ENCODE peak calls at places on chromosome 21, in seven cellular contexts. One of them, this sample, is unnamed. For H3K4me1, the result is how much of the 10 kb centered on the place peaks cover.

GRCh38 chr21:38756746-38757145 is 49.0 kb upstream of the ETS2 start:
- ATAC-seq in GM12878: no peak
- ATAC-seq in K562: no peak
- ATAC-seq in HepG2: no peak
- ATAC-seq in upper lobe of left lung: no peak
- ATAC-seq in HCT116: no peak
- ATAC-seq in Panc1: no peak
- ATAC-seq in this sample: no peak

GRCh38 chr21:24011087-24011486 is 1596.2 kb downstream of the MRPL39 start:
- ATAC-seq in GM12878: no peak
- ATAC-seq in K562: no peak
- ATAC-seq in HepG2: no peak
- ATAC-seq in upper lobe of left lung: peak
- ATAC-seq in HCT116: no peak
- ATAC-seq in Panc1: no peak
- ATAC-seq in this sample: no peak

GRCh38 chr21:38927776-38928175 is 122.0 kb downstream of the ETS2 start:
- ATAC-seq in GM12878: no peak
- ATAC-seq in K562: no peak
- ATAC-seq in HepG2: no peak
- ATAC-seq in upper lobe of left lung: no peak
- ATAC-seq in HCT116: no peak
- ATAC-seq in Panc1: no peak
- ATAC-seq in this sample: no peak

GRCh38 chr21:31282095-31282709 is 61.9 kb downstream of the TIAM1 start:
- ATAC-seq in GM12878: no peak
- ATAC-seq in K562: peak
- ATAC-seq in HepG2: no peak
- ATAC-seq in upper lobe of left lung: peak
- ATAC-seq in HCT116: peak
- ATAC-seq in Panc1: no peak
- ATAC-seq in this sample: peak

GRCh38 chr21:39126486-39126806 is 56.8 kb downstream of the PSMG1 start:
- ATAC-seq in GM12878: no peak
- ATAC-seq in K562: peak
- ATAC-seq in HepG2: peak
- ATAC-seq in upper lobe of left lung: no peak
- ATAC-seq in HCT116: peak
- ATAC-seq in Panc1: peak
- ATAC-seq in this sample: no peak

GRCh38 chr21:20997308-20997632 is 939 bp upstream of the NCAM2 start:
- ATAC-seq in GM12878: no peak
- ATAC-seq in K562: peak
- ATAC-seq in HepG2: peak
- ATAC-seq in upper lobe of left lung: peak
- ATAC-seq in HCT116: no peak
- ATAC-seq in Panc1: no peak
- ATAC-seq in this sample: no peak

GRCh38 chr21:18164933-18165332 is 79.7 kb upstream of the CHODL start:
- ATAC-seq in GM12878: no peak
- ATAC-seq in K562: no peak
- ATAC-seq in HepG2: peak
- ATAC-seq in upper lobe of left lung: no peak
- ATAC-seq in HCT116: no peak
- ATAC-seq in Panc1: no peak
- ATAC-seq in this sample: no peak

GRCh38 chr21:8989883-8990325 is 1531.5 kb upstream of the TPTE start:
- ATAC-seq in GM12878: no peak
- ATAC-seq in K562: peak
- ATAC-seq in HepG2: peak
- ATAC-seq in upper lobe of left lung: peak
- ATAC-seq in HCT116: peak
- ATAC-seq in Panc1: peak
- ATAC-seq in this sample: no peak

GRCh38 chr21:31526040-31526439 is 133.5 kb upstream of the SOD1 start:
- ATAC-seq in GM12878: no peak
- ATAC-seq in K562: no peak
- ATAC-seq in HepG2: no peak
- ATAC-seq in upper lobe of left lung: no peak
- ATAC-seq in HCT116: peak
- ATAC-seq in Panc1: no peak
- ATAC-seq in this sample: no peak

DNA sequence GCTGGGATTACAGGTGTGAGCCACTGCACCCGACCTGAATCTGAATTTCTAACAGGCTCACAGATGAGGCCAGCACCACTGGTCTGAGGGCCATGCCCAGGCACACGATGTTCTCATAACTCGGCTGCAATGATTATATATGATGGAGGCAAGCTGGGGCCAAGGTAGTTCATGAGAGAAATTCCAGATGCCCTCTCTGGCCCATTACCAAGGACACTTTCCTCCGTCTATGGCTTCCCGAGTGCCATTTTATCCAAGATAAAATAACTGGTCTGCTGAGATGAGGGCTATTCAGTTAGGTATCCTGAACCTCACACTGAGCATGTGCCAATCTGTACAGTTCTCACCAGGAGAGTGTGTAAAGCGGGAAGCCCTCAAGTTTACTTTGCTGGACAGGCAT is 16.5 kb downstream of the TMPRSS2 start:
- ATAC-seq in GM12878: no peak
- ATAC-seq in K562: no peak
- ATAC-seq in HepG2: no peak
- ATAC-seq in upper lobe of left lung: no peak
- ATAC-seq in HCT116: no peak
- ATAC-seq in Panc1: no peak
- ATAC-seq in this sample: no peak
- TF ChIP-seq POLR2AphosphoS5 in GM12878: no peak
- TF ChIP-seq POLR2AphosphoS5 in K562: no peak
- TF ChIP-seq POLR2AphosphoS5 in HepG2: no peak
- TF ChIP-seq POLR2AphosphoS5 in upper lobe of left lung: no peak
- TF ChIP-seq POLR2AphosphoS5 in HCT116: no peak
- TF ChIP-seq POLR2AphosphoS5 in Panc1: no peak
- TF ChIP-seq POLR2AphosphoS5 in this sample: peak

DNA sequence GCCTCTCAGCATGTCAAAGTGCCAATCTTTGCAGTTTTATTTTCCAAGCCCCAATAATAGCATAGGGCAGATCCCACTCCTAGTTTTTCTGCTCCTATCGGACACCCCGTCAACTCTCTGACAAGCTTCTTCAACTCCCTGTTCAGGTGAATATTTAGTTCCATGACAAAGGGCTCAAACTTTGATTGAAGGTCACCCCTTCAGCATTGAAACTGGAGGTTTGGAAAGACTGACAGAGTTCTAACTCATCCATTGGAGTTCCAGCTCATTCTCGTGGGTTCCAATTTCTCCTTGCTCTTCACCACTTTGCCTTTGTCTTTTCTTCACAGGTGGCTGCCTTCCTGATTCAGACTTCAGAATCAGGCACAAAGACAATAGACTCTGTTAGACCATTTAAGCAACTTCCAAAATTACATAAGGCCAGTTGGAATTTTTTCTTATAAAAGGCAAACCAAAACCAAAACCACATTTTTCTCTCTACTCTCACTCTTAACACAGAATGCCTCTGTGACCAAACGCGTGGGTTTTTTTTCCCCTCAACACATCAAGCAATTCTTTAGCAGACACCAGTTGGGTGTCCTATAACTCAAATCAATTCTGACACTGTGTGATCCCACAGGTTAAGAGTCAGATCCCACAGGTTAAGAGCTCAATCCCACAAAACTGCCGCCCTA is 169.3 kb upstream of the USP25 start:
- ATAC-seq in GM12878: no peak
- ATAC-seq in K562: no peak
- ATAC-seq in HepG2: no peak
- ATAC-seq in upper lobe of left lung: no peak
- ATAC-seq in HCT116: no peak
- ATAC-seq in Panc1: no peak
- ATAC-seq in this sample: no peak
- H3K4me1 ChIP-seq in GM12878: under half
- H3K4me1 ChIP-seq in K562: under half
- H3K4me1 ChIP-seq in HepG2: under half
- H3K4me1 ChIP-seq in upper lobe of left lung: under half
- H3K4me1 ChIP-seq in HCT116: under half
- H3K4me1 ChIP-seq in Panc1: under half
- H3K4me1 ChIP-seq in this sample: under half

GRCh38 chr21:46597031-46597430 is 7.9 kb downstream of the S100B start:
- ATAC-seq in GM12878: no peak
- ATAC-seq in K562: no peak
- ATAC-seq in HepG2: no peak
- ATAC-seq in upper lobe of left lung: no peak
- ATAC-seq in HCT116: no peak
- ATAC-seq in Panc1: no peak
- ATAC-seq in this sample: no peak

GRCh38 chr21:46599251-46599572 is 5.7 kb downstream of the S100B start:
- ATAC-seq in GM12878: no peak
- ATAC-seq in K562: no peak
- ATAC-seq in HepG2: peak
- ATAC-seq in upper lobe of left lung: no peak
- ATAC-seq in HCT116: no peak
- ATAC-seq in Panc1: no peak
- ATAC-seq in this sample: peak

GRCh38 chr21:46597896-46598343 is 7.0 kb downstream of the S100B start:
- ATAC-seq in GM12878: no peak
- ATAC-seq in K562: peak
- ATAC-seq in HepG2: no peak
- ATAC-seq in upper lobe of left lung: no peak
- ATAC-seq in HCT116: no peak
- ATAC-seq in Panc1: no peak
- ATAC-seq in this sample: no peak

GRCh38 chr21:46600305-46600704 is 4.6 kb downstream of the S100B start:
- ATAC-seq in GM12878: no peak
- ATAC-seq in K562: no peak
- ATAC-seq in HepG2: no peak
- ATAC-seq in upper lobe of left lung: no peak
- ATAC-seq in HCT116: no peak
- ATAC-seq in Panc1: no peak
- ATAC-seq in this sample: no peak

DNA sequence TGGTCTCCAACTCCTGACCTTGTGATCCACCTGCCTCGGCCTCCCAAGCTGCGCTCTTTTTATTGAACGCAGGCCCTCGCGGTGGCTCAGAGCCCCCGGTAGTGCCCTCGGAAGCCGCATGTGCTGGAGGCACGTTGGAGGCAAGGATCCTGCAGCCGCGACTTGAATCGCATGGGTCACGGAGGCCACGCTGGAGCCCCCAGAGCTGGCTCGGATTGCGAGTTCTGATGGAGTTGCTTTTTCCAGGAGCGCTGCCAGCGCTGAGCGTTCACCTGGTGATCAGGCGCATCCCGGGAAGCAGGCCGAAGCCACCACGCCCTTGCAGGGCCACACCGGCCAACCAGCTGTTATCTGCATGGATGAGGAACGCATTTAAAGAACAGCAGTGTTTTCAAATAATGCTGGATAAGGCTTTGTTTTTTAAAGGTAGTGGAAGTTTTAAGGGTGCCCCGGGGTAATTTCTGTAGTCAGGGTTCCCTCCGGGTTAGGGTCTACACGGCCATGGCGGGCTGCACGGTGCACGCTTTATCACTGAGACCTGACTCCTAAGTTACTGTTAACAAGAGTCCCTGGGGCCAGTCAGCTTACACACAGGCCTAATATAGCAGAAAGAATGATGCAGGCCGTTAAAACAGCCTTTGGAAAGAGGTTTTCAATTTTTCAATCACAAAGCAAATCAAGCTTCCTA is 6.2 kb downstream of the S100B start:
- ATAC-seq in GM12878: no peak
- ATAC-seq in K562: no peak
- ATAC-seq in HepG2: peak
- ATAC-seq in upper lobe of left lung: no peak
- ATAC-seq in HCT116: no peak
- ATAC-seq in Panc1: no peak
- ATAC-seq in this sample: peak
- H3K4me3 ChIP-seq in GM12878: no peak
- H3K4me3 ChIP-seq in K562: no peak
- H3K4me3 ChIP-seq in HepG2: no peak
- H3K4me3 ChIP-seq in upper lobe of left lung: no peak
- H3K4me3 ChIP-seq in HCT116: no peak
- H3K4me3 ChIP-seq in Panc1: no peak
- H3K4me3 ChIP-seq in this sample: no peak

GRCh38 chr21:36513430-36513829 is 33.5 kb upstream of the CLDN14 start:
- ATAC-seq in GM12878: peak
- ATAC-seq in K562: no peak
- ATAC-seq in HepG2: no peak
- ATAC-seq in upper lobe of left lung: no peak
- ATAC-seq in HCT116: no peak
- ATAC-seq in Panc1: no peak
- ATAC-seq in this sample: no peak
- TF ChIP-seq POLR2AphosphoS5 in GM12878: no peak
- TF ChIP-seq POLR2AphosphoS5 in K562: no peak
- TF ChIP-seq POLR2AphosphoS5 in HepG2: no peak
- TF ChIP-seq POLR2AphosphoS5 in upper lobe of left lung: no peak
- TF ChIP-seq POLR2AphosphoS5 in HCT116: no peak
- TF ChIP-seq POLR2AphosphoS5 in Panc1: no peak
- TF ChIP-seq POLR2AphosphoS5 in this sample: no peak

This sample was measured in gastroesophageal sphincter.